ENCODE peak calls at places on chromosomes 13 and 19, in ten cellular contexts. One of them, this sample, is unnamed.
A peak's percentile ranks its signal among the peaks of the same experiment; 100 is the strongest.

GRCh38 chr19:2385053-2385721 is 25.1 kb downstream of the TMPRSS9 start:
- DNase-seq in heart right ventricle: no peak
- DNase-seq in thoracic aorta: no peak
- DNase-seq in heart left ventricle: no peak
- DNase-seq in fibroblast of mammary gland: peak; percentile 95
- DNase-seq in Peyer's patch: peak; percentile 71
- DNase-seq in cardiac muscle cell: peak; percentile 72
- DNase-seq in Caco-2: peak; percentile 88
- DNase-seq in lung: no peak
- DNase-seq in GM20000: peak; percentile 72
- DNase-seq in this sample: no peak

GRCh38 chr19:13154911-13155471 is 4.8 kb downstream of the IER2 start:
- DNase-seq in Peyer's patch: peak; percentile 89
- DNase-seq in heart right ventricle: no peak
- DNase-seq in heart left ventricle: peak; percentile 65
- DNase-seq in Caco-2: peak; percentile 92
- DNase-seq in thoracic aorta: no peak
- DNase-seq in fibroblast of mammary gland: peak; percentile 58
- DNase-seq in lung: peak; percentile 90
- DNase-seq in GM20000: peak; percentile 76
- DNase-seq in cardiac muscle cell: peak; percentile 79
- DNase-seq in this sample: peak; percentile 69

GRCh38 chr13:100646030-100646673 is 28.4 kb downstream of the TMTC4 start:
- DNase-seq in thoracic aorta: no peak
- DNase-seq in heart left ventricle: no peak
- DNase-seq in Peyer's patch: no peak
- DNase-seq in GM20000: no peak
- DNase-seq in cardiac muscle cell: peak; percentile 58
- DNase-seq in lung: no peak
- DNase-seq in heart right ventricle: no peak
- DNase-seq in fibroblast of mammary gland: peak; percentile 45
- DNase-seq in Caco-2: no peak
- DNase-seq in this sample: no peak

GRCh38 chr19:30227661-30228112 is 144.5 kb upstream of the ZNF536 start:
- DNase-seq in fibroblast of mammary gland: peak; percentile 12
- DNase-seq in heart left ventricle: peak; percentile 63
- DNase-seq in thoracic aorta: no peak
- DNase-seq in Caco-2: peak; percentile 56
- DNase-seq in GM20000: peak; percentile 92
- DNase-seq in cardiac muscle cell: peak; percentile 71
- DNase-seq in lung: peak; percentile 53
- DNase-seq in heart right ventricle: peak; percentile 67
- DNase-seq in Peyer's patch: peak; percentile 68
- DNase-seq in this sample: peak; percentile 86

GRCh38 chr13:90999401-90999800 is 348.1 kb upstream of the MIR17HG start:
- DNase-seq in Peyer's patch: no peak
- DNase-seq in heart right ventricle: no peak
- DNase-seq in fibroblast of mammary gland: no peak
- DNase-seq in heart left ventricle: no peak
- DNase-seq in thoracic aorta: no peak
- DNase-seq in Caco-2: no peak
- DNase-seq in GM20000: no peak
- DNase-seq in cardiac muscle cell: no peak
- DNase-seq in lung: no peak
- DNase-seq in this sample: no peak

GRCh38 chr13:90443268-90443667 is 904.2 kb upstream of the MIR17HG start:
- DNase-seq in heart left ventricle: no peak
- DNase-seq in thoracic aorta: no peak
- DNase-seq in cardiac muscle cell: no peak
- DNase-seq in heart right ventricle: no peak
- DNase-seq in Caco-2: no peak
- DNase-seq in Peyer's patch: no peak
- DNase-seq in lung: no peak
- DNase-seq in fibroblast of mammary gland: no peak
- DNase-seq in GM20000: no peak
- DNase-seq in this sample: no peak

GRCh38 chr19:10262771-10263170 is 8.1 kb upstream of the ICAM1 start:
- DNase-seq in cardiac muscle cell: peak; percentile 65
- DNase-seq in Caco-2: no peak
- DNase-seq in thoracic aorta: no peak
- DNase-seq in GM20000: no peak
- DNase-seq in lung: no peak
- DNase-seq in heart right ventricle: no peak
- DNase-seq in Peyer's patch: no peak
- DNase-seq in heart left ventricle: no peak
- DNase-seq in fibroblast of mammary gland: peak; percentile 35
- DNase-seq in this sample: no peak

GRCh38 chr13:99605417-99606321 is 104.4 kb downstream of the TM9SF2 start:
- DNase-seq in GM20000: peak; percentile 69
- DNase-seq in heart right ventricle: peak; percentile 43
- DNase-seq in lung: peak; percentile 32
- DNase-seq in Peyer's patch: peak; percentile 77
- DNase-seq in heart left ventricle: peak; percentile 46
- DNase-seq in cardiac muscle cell: peak; percentile 48
- DNase-seq in thoracic aorta: no peak
- DNase-seq in fibroblast of mammary gland: peak; percentile 14
- DNase-seq in Caco-2: peak; percentile 73
- DNase-seq in this sample: peak; percentile 60

GRCh38 chr19:46828484-46828883 is 22.2 kb downstream of the AP2S1 start:
- DNase-seq in thoracic aorta: no peak
- DNase-seq in cardiac muscle cell: no peak
- DNase-seq in fibroblast of mammary gland: peak; percentile 60
- DNase-seq in lung: no peak
- DNase-seq in Peyer's patch: no peak
- DNase-seq in heart right ventricle: no peak
- DNase-seq in GM20000: no peak
- DNase-seq in Caco-2: no peak
- DNase-seq in heart left ventricle: no peak
- DNase-seq in this sample: no peak

GRCh38 chr13:75795274-75795673 is 159.1 kb downstream of the LMO7 start:
- DNase-seq in Caco-2: no peak
- DNase-seq in GM20000: no peak
- DNase-seq in cardiac muscle cell: no peak
- DNase-seq in heart right ventricle: no peak
- DNase-seq in fibroblast of mammary gland: no peak
- DNase-seq in lung: no peak
- DNase-seq in thoracic aorta: no peak
- DNase-seq in heart left ventricle: no peak
- DNase-seq in Peyer's patch: no peak
- DNase-seq in this sample: no peak

GRCh38 chr19:39705578-39706188 is 1.4 kb downstream of the LGALS14 start:
- DNase-seq in fibroblast of mammary gland: no peak
- DNase-seq in heart right ventricle: no peak
- DNase-seq in Caco-2: no peak
- DNase-seq in thoracic aorta: no peak
- DNase-seq in Peyer's patch: no peak
- DNase-seq in cardiac muscle cell: peak; percentile 8
- DNase-seq in heart left ventricle: no peak
- DNase-seq in lung: no peak
- DNase-seq in GM20000: peak; percentile 35
- DNase-seq in this sample: no peak

GRCh38 chr13:99312493-99312883 is 5.3 kb upstream of the GPR183 start:
- DNase-seq in heart right ventricle: peak; percentile 31
- DNase-seq in heart left ventricle: peak; percentile 71
- DNase-seq in lung: peak; percentile 44
- DNase-seq in fibroblast of mammary gland: peak; percentile 100
- DNase-seq in Peyer's patch: no peak
- DNase-seq in thoracic aorta: no peak
- DNase-seq in Caco-2: no peak
- DNase-seq in cardiac muscle cell: peak; percentile 91
- DNase-seq in GM20000: no peak
- DNase-seq in this sample: no peak

GRCh38 chr19:44846455-44847143 is 502 bp downstream of the NECTIN2 start:
- DNase-seq in Caco-2: peak; percentile 85
- DNase-seq in Peyer's patch: no peak
- DNase-seq in heart left ventricle: peak; percentile 39
- DNase-seq in GM20000: no peak
- DNase-seq in thoracic aorta: no peak
- DNase-seq in heart right ventricle: no peak
- DNase-seq in cardiac muscle cell: peak; percentile 47
- DNase-seq in fibroblast of mammary gland: no peak
- DNase-seq in lung: no peak
- DNase-seq in this sample: no peak

GRCh38 chr19:10517760-10518443 is 655 bp upstream of the S1PR5 start:
- DNase-seq in Caco-2: no peak
- DNase-seq in Peyer's patch: no peak
- DNase-seq in lung: no peak
- DNase-seq in thoracic aorta: no peak
- DNase-seq in heart left ventricle: peak; percentile 39
- DNase-seq in cardiac muscle cell: peak; percentile 27
- DNase-seq in heart right ventricle: peak; percentile 31
- DNase-seq in fibroblast of mammary gland: no peak
- DNase-seq in GM20000: no peak
- DNase-seq in this sample: peak; percentile 45

GRCh38 chr19:49869484-49870308 is 2.3 kb upstream of the PNKP start:
- DNase-seq in lung: peak; percentile 96
- DNase-seq in fibroblast of mammary gland: peak; percentile 100
- DNase-seq in heart right ventricle: peak; percentile 96
- DNase-seq in thoracic aorta: peak; percentile 88
- DNase-seq in GM20000: peak; percentile 93
- DNase-seq in Caco-2: peak; percentile 98
- DNase-seq in heart left ventricle: peak; percentile 97
- DNase-seq in cardiac muscle cell: peak; percentile 100
- DNase-seq in Peyer's patch: peak; percentile 98
- DNase-seq in this sample: peak; percentile 91
- TF ChIP-seq CTCF in lung: no peak
- TF ChIP-seq CTCF in fibroblast of mammary gland: no peak
- TF ChIP-seq CTCF in heart right ventricle: no peak
- TF ChIP-seq CTCF in thoracic aorta: peak; percentile 7
- TF ChIP-seq CTCF in GM20000: no peak
- TF ChIP-seq CTCF in Caco-2: no peak
- TF ChIP-seq CTCF in heart left ventricle: no peak
- TF ChIP-seq CTCF in cardiac muscle cell: peak; percentile 4
- TF ChIP-seq CTCF in Peyer's patch: no peak
- TF ChIP-seq CTCF in this sample: no peak

GRCh38 chr19:49845433-49845832 is 5.5 kb upstream of the PTOV1 start:
- DNase-seq in lung: no peak
- DNase-seq in GM20000: no peak
- DNase-seq in Caco-2: no peak
- DNase-seq in fibroblast of mammary gland: no peak
- DNase-seq in Peyer's patch: no peak
- DNase-seq in heart left ventricle: no peak
- DNase-seq in cardiac muscle cell: no peak
- DNase-seq in heart right ventricle: no peak
- DNase-seq in thoracic aorta: no peak
- DNase-seq in this sample: no peak
- TF ChIP-seq CTCF in lung: no peak
- TF ChIP-seq CTCF in GM20000: no peak
- TF ChIP-seq CTCF in Caco-2: peak; percentile 0
- TF ChIP-seq CTCF in fibroblast of mammary gland: no peak
- TF ChIP-seq CTCF in Peyer's patch: no peak
- TF ChIP-seq CTCF in heart left ventricle: no peak
- TF ChIP-seq CTCF in cardiac muscle cell: no peak
- TF ChIP-seq CTCF in heart right ventricle: no peak
- TF ChIP-seq CTCF in thoracic aorta: no peak
- TF ChIP-seq CTCF in this sample: no peak

GRCh38 chr13:49220035-49220855 is at the start of gene MLNR:
- DNase-seq in GM20000: peak; percentile 71
- DNase-seq in Peyer's patch: peak; percentile 62
- DNase-seq in heart left ventricle: peak; percentile 39
- DNase-seq in cardiac muscle cell: peak; percentile 49
- DNase-seq in thoracic aorta: no peak
- DNase-seq in lung: no peak
- DNase-seq in Caco-2: peak; percentile 70
- DNase-seq in fibroblast of mammary gland: peak; percentile 33
- DNase-seq in heart right ventricle: peak; percentile 31
- DNase-seq in this sample: peak; percentile 67
- TF ChIP-seq CTCF in GM20000: no peak
- TF ChIP-seq CTCF in Peyer's patch: no peak
- TF ChIP-seq CTCF in heart left ventricle: peak; percentile 5
- TF ChIP-seq CTCF in cardiac muscle cell: no peak
- TF ChIP-seq CTCF in thoracic aorta: peak; percentile 5
- TF ChIP-seq CTCF in lung: no peak
- TF ChIP-seq CTCF in Caco-2: peak; percentile 38
- TF ChIP-seq CTCF in fibroblast of mammary gland: no peak
- TF ChIP-seq CTCF in heart right ventricle: no peak
- TF ChIP-seq CTCF in this sample: no peak

GRCh38 chr19:54391589-54392061 is 23.6 kb upstream of the TTYH1 start:
- DNase-seq in lung: no peak
- DNase-seq in GM20000: no peak
- DNase-seq in thoracic aorta: no peak
- DNase-seq in cardiac muscle cell: no peak
- DNase-seq in Peyer's patch: no peak
- DNase-seq in fibroblast of mammary gland: no peak
- DNase-seq in heart right ventricle: no peak
- DNase-seq in Caco-2: peak; percentile 47
- DNase-seq in heart left ventricle: no peak
- DNase-seq in this sample: no peak
- TF ChIP-seq CTCF in lung: no peak
- TF ChIP-seq CTCF in GM20000: no peak
- TF ChIP-seq CTCF in thoracic aorta: no peak
- TF ChIP-seq CTCF in cardiac muscle cell: no peak
- TF ChIP-seq CTCF in Peyer's patch: no peak
- TF ChIP-seq CTCF in fibroblast of mammary gland: no peak
- TF ChIP-seq CTCF in heart right ventricle: no peak
- TF ChIP-seq CTCF in Caco-2: peak; percentile 33
- TF ChIP-seq CTCF in heart left ventricle: no peak
- TF ChIP-seq CTCF in this sample: no peak

GRCh38 chr19:49434907-49435577 is 6.3 kb downstream of the SLC17A7 start:
- DNase-seq in heart right ventricle: no peak
- DNase-seq in fibroblast of mammary gland: no peak
- DNase-seq in cardiac muscle cell: no peak
- DNase-seq in GM20000: no peak
- DNase-seq in thoracic aorta: no peak
- DNase-seq in lung: no peak
- DNase-seq in Caco-2: no peak
- DNase-seq in Peyer's patch: no peak
- DNase-seq in heart left ventricle: no peak
- DNase-seq in this sample: no peak
- TF ChIP-seq CTCF in heart right ventricle: no peak
- TF ChIP-seq CTCF in fibroblast of mammary gland: no peak
- TF ChIP-seq CTCF in cardiac muscle cell: no peak
- TF ChIP-seq CTCF in GM20000: no peak
- TF ChIP-seq CTCF in thoracic aorta: no peak
- TF ChIP-seq CTCF in lung: no peak
- TF ChIP-seq CTCF in Caco-2: no peak
- TF ChIP-seq CTCF in Peyer's patch: no peak
- TF ChIP-seq CTCF in heart left ventricle: no peak
- TF ChIP-seq CTCF in this sample: no peak

DNA sequence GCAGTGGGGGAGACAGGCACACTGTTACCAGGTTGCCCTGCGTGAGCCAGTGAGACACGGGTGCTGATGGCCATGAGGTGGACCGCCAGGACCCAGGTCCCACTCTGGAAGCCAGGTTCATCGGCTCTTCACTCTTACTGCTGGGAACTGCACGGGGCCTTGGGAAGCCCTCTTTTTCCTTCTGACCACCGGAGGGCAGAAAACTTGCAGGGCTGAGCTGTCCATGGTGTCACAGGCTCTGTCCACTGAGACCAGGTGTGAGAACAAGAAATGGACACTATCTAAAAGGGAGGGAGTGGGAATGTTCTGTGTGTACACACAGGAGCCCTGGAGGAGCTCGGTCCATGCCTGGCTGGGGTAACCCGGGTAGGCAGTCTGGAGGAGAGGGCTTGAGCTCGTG is 93.4 kb downstream of the UQCRFS1 start:
- DNase-seq in fibroblast of mammary gland: peak; percentile 10
- DNase-seq in Peyer's patch: no peak
- DNase-seq in cardiac muscle cell: no peak
- DNase-seq in heart left ventricle: no peak
- DNase-seq in thoracic aorta: no peak
- DNase-seq in GM20000: no peak
- DNase-seq in lung: no peak
- DNase-seq in heart right ventricle: no peak
- DNase-seq in Caco-2: no peak
- DNase-seq in this sample: no peak
- TF ChIP-seq CTCF in fibroblast of mammary gland: peak; percentile 5
- TF ChIP-seq CTCF in Peyer's patch: no peak
- TF ChIP-seq CTCF in cardiac muscle cell: peak; percentile 3
- TF ChIP-seq CTCF in heart left ventricle: no peak
- TF ChIP-seq CTCF in thoracic aorta: no peak
- TF ChIP-seq CTCF in GM20000: no peak
- TF ChIP-seq CTCF in lung: no peak
- TF ChIP-seq CTCF in heart right ventricle: no peak
- TF ChIP-seq CTCF in Caco-2: peak; percentile 27
- TF ChIP-seq CTCF in this sample: no peak

This sample was measured in GM13976.